ENCODE peak calls at places on chromosomes 6 and 20, in nine cellular contexts. One of them, this sample, is unnamed. For H3K4me1, the result is how much of the 10 kb centered on the place peaks cover.

GRCh38 chr6:19865178-19865577 is 28.0 kb downstream of the ID4 start:
- DNase-seq in neuronal stem cell: no peak
- DNase-seq in MM.1S: no peak
- DNase-seq in GM23248: no peak
- DNase-seq in Peyer's patch: no peak
- DNase-seq in sigmoid colon: no peak
- DNase-seq in lower lobe of right lung: no peak
- DNase-seq in effector memory CD4-positive, alpha-beta T cell: no peak
- DNase-seq in fibroblast of lung: no peak
- DNase-seq in this sample: no peak

GRCh38 chr6:106685833-106686232 is 56.5 kb downstream of the QRSL1 start:
- DNase-seq in neuronal stem cell: no peak
- DNase-seq in lower lobe of right lung: no peak
- DNase-seq in MM.1S: no peak
- DNase-seq in sigmoid colon: no peak
- DNase-seq in Peyer's patch: no peak
- DNase-seq in effector memory CD4-positive, alpha-beta T cell: no peak
- DNase-seq in GM23248: peak
- DNase-seq in fibroblast of lung: peak
- DNase-seq in this sample: no peak

GRCh38 chr6:56347526-56347925 is 100.1 kb upstream of the COL21A1 start:
- DNase-seq in effector memory CD4-positive, alpha-beta T cell: no peak
- DNase-seq in Peyer's patch: no peak
- DNase-seq in MM.1S: no peak
- DNase-seq in GM23248: peak
- DNase-seq in fibroblast of lung: peak
- DNase-seq in lower lobe of right lung: no peak
- DNase-seq in sigmoid colon: no peak
- DNase-seq in neuronal stem cell: no peak
- DNase-seq in this sample: no peak

GRCh38 chr6:89951574-89952360 is 57.5 kb downstream of the GJA10 start:
- DNase-seq in neuronal stem cell: no peak
- DNase-seq in GM23248: no peak
- DNase-seq in sigmoid colon: no peak
- DNase-seq in MM.1S: no peak
- DNase-seq in effector memory CD4-positive, alpha-beta T cell: no peak
- DNase-seq in fibroblast of lung: peak
- DNase-seq in lower lobe of right lung: no peak
- DNase-seq in Peyer's patch: no peak
- DNase-seq in this sample: peak

GRCh38 chr6:49551866-49552129 is 1.3 kb downstream of the C6orf141 start:
- DNase-seq in sigmoid colon: no peak
- DNase-seq in Peyer's patch: no peak
- DNase-seq in neuronal stem cell: no peak
- DNase-seq in GM23248: no peak
- DNase-seq in lower lobe of right lung: no peak
- DNase-seq in fibroblast of lung: no peak
- DNase-seq in effector memory CD4-positive, alpha-beta T cell: no peak
- DNase-seq in MM.1S: peak
- DNase-seq in this sample: no peak

GRCh38 chr6:157223021-157223430 is 100.3 kb downstream of the TMEM242 start:
- DNase-seq in effector memory CD4-positive, alpha-beta T cell: no peak
- DNase-seq in sigmoid colon: no peak
- DNase-seq in fibroblast of lung: no peak
- DNase-seq in MM.1S: no peak
- DNase-seq in GM23248: peak
- DNase-seq in neuronal stem cell: no peak
- DNase-seq in Peyer's patch: no peak
- DNase-seq in lower lobe of right lung: no peak
- DNase-seq in this sample: no peak

GRCh38 chr6:31713991-31714684 is 1.0 kb upstream of the LY6G6D start:
- DNase-seq in effector memory CD4-positive, alpha-beta T cell: no peak
- DNase-seq in neuronal stem cell: peak
- DNase-seq in sigmoid colon: no peak
- DNase-seq in GM23248: no peak
- DNase-seq in lower lobe of right lung: no peak
- DNase-seq in MM.1S: no peak
- DNase-seq in fibroblast of lung: no peak
- DNase-seq in Peyer's patch: no peak
- DNase-seq in this sample: no peak

GRCh38 chr6:16918586-16918985 is 157.3 kb upstream of the ATXN1 start:
- DNase-seq in Peyer's patch: no peak
- DNase-seq in neuronal stem cell: no peak
- DNase-seq in lower lobe of right lung: no peak
- DNase-seq in sigmoid colon: no peak
- DNase-seq in effector memory CD4-positive, alpha-beta T cell: no peak
- DNase-seq in MM.1S: no peak
- DNase-seq in fibroblast of lung: no peak
- DNase-seq in GM23248: no peak
- DNase-seq in this sample: no peak

GRCh38 chr20:53582574-53583351 is 10.9 kb downstream of the ZNF217 start:
- DNase-seq in fibroblast of lung: peak
- DNase-seq in effector memory CD4-positive, alpha-beta T cell: peak
- DNase-seq in sigmoid colon: peak
- DNase-seq in MM.1S: no peak
- DNase-seq in neuronal stem cell: no peak
- DNase-seq in GM23248: peak
- DNase-seq in lower lobe of right lung: no peak
- DNase-seq in Peyer's patch: no peak
- DNase-seq in this sample: no peak

GRCh38 chr20:34553366-34553867 is 5.1 kb upstream of the MAP1LC3A start:
- DNase-seq in Peyer's patch: no peak
- DNase-seq in MM.1S: no peak
- DNase-seq in neuronal stem cell: no peak
- DNase-seq in effector memory CD4-positive, alpha-beta T cell: no peak
- DNase-seq in lower lobe of right lung: peak
- DNase-seq in fibroblast of lung: peak
- DNase-seq in sigmoid colon: no peak
- DNase-seq in GM23248: no peak
- DNase-seq in this sample: peak

GRCh38 chr20:32287231-32287638 is 9.8 kb downstream of the KIF3B start:
- DNase-seq in GM23248: no peak
- DNase-seq in effector memory CD4-positive, alpha-beta T cell: no peak
- DNase-seq in MM.1S: no peak
- DNase-seq in fibroblast of lung: no peak
- DNase-seq in Peyer's patch: no peak
- DNase-seq in sigmoid colon: no peak
- DNase-seq in lower lobe of right lung: no peak
- DNase-seq in neuronal stem cell: no peak
- DNase-seq in this sample: no peak

GRCh38 chr20:32288225-32288849 is 10.9 kb downstream of the KIF3B start:
- DNase-seq in lower lobe of right lung: no peak
- DNase-seq in GM23248: no peak
- DNase-seq in fibroblast of lung: no peak
- DNase-seq in neuronal stem cell: no peak
- DNase-seq in Peyer's patch: no peak
- DNase-seq in effector memory CD4-positive, alpha-beta T cell: no peak
- DNase-seq in MM.1S: no peak
- DNase-seq in sigmoid colon: no peak
- DNase-seq in this sample: no peak

GRCh38 chr20:32291166-32291565 is 13.7 kb downstream of the KIF3B start:
- DNase-seq in effector memory CD4-positive, alpha-beta T cell: no peak
- DNase-seq in lower lobe of right lung: no peak
- DNase-seq in GM23248: no peak
- DNase-seq in neuronal stem cell: no peak
- DNase-seq in Peyer's patch: no peak
- DNase-seq in MM.1S: no peak
- DNase-seq in sigmoid colon: no peak
- DNase-seq in fibroblast of lung: no peak
- DNase-seq in this sample: no peak

GRCh38 chr20:32292548-32292947 is 15.1 kb downstream of the KIF3B start:
- DNase-seq in GM23248: no peak
- DNase-seq in sigmoid colon: no peak
- DNase-seq in fibroblast of lung: no peak
- DNase-seq in neuronal stem cell: no peak
- DNase-seq in MM.1S: no peak
- DNase-seq in effector memory CD4-positive, alpha-beta T cell: no peak
- DNase-seq in Peyer's patch: no peak
- DNase-seq in lower lobe of right lung: no peak
- DNase-seq in this sample: no peak

DNA sequence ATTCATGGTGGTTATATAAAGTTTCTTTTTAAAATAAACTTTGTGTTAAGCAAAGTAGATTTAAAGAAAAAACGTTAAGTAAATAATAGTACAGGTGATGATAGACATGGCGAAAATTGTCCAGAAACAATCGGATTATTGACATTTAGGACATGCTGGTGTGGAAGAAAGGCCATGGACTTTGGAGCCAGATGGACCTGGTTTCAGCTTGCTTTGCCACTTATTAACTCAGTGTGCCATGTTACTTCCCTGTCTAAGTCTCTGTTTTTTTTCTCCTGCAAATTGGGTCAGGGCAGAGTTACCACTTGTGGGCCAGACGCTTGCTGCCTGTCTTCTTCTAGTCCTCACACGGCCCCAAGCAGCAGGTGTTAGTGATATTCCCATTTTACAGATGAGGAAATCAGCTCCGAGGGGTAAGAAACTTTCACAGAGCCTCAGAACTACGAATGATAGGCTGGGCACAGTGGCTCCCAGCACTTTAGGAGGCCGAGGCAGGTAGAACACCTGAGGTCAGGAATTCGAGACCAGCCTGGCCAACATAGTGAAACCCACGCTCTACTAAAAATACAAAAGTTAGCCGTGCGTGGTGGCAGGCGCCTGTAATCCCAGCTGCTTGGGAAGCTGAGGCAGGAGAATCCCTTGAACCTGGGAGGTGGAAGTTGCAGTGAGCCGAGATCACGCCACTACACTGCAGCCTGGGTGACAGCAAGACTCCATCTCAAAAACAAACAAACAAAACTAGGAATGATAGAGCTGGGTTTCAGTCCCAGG is 12.4 kb downstream of the KIF3B start:
- DNase-seq in neuronal stem cell: no peak
- DNase-seq in sigmoid colon: no peak
- DNase-seq in GM23248: no peak
- DNase-seq in fibroblast of lung: no peak
- DNase-seq in MM.1S: no peak
- DNase-seq in Peyer's patch: peak
- DNase-seq in lower lobe of right lung: no peak
- DNase-seq in effector memory CD4-positive, alpha-beta T cell: no peak
- DNase-seq in this sample: peak
- H3K4me1 ChIP-seq in neuronal stem cell: under half
- H3K4me1 ChIP-seq in sigmoid colon: under half
- H3K4me1 ChIP-seq in GM23248: under half
- H3K4me1 ChIP-seq in fibroblast of lung: under half
- H3K4me1 ChIP-seq in MM.1S: under half
- H3K4me1 ChIP-seq in Peyer's patch: under half
- H3K4me1 ChIP-seq in lower lobe of right lung: under half
- H3K4me1 ChIP-seq in effector memory CD4-positive, alpha-beta T cell: under half
- H3K4me1 ChIP-seq in this sample: under half

GRCh38 chr6:137824502-137824879 is 42.6 kb upstream of the TNFAIP3 start:
- DNase-seq in lower lobe of right lung: no peak
- DNase-seq in fibroblast of lung: no peak
- DNase-seq in neuronal stem cell: no peak
- DNase-seq in effector memory CD4-positive, alpha-beta T cell: no peak
- DNase-seq in sigmoid colon: no peak
- DNase-seq in Peyer's patch: no peak
- DNase-seq in GM23248: no peak
- DNase-seq in MM.1S: no peak
- DNase-seq in this sample: no peak
- H3K4me3 ChIP-seq in lower lobe of right lung: no peak
- H3K4me3 ChIP-seq in fibroblast of lung: no peak
- H3K4me3 ChIP-seq in neuronal stem cell: no peak
- H3K4me3 ChIP-seq in effector memory CD4-positive, alpha-beta T cell: no peak
- H3K4me3 ChIP-seq in sigmoid colon: no peak
- H3K4me3 ChIP-seq in Peyer's patch: no peak
- H3K4me3 ChIP-seq in GM23248: no peak
- H3K4me3 ChIP-seq in MM.1S: no peak
- H3K4me3 ChIP-seq in this sample: no peak

GRCh38 chr20:58988565-58988882 is 7.5 kb downstream of the NELFCD start:
- DNase-seq in lower lobe of right lung: no peak
- DNase-seq in sigmoid colon: peak
- DNase-seq in fibroblast of lung: no peak
- DNase-seq in neuronal stem cell: no peak
- DNase-seq in MM.1S: no peak
- DNase-seq in effector memory CD4-positive, alpha-beta T cell: no peak
- DNase-seq in Peyer's patch: no peak
- DNase-seq in GM23248: no peak
- DNase-seq in this sample: peak

GRCh38 chr20:58985656-58986055 is 4.6 kb downstream of the NELFCD start:
- DNase-seq in GM23248: peak
- DNase-seq in effector memory CD4-positive, alpha-beta T cell: no peak
- DNase-seq in neuronal stem cell: no peak
- DNase-seq in lower lobe of right lung: no peak
- DNase-seq in sigmoid colon: peak
- DNase-seq in MM.1S: no peak
- DNase-seq in Peyer's patch: no peak
- DNase-seq in fibroblast of lung: no peak
- DNase-seq in this sample: no peak

GRCh38 chr20:58987790-58988564 is 6.9 kb downstream of the NELFCD start:
- DNase-seq in fibroblast of lung: no peak
- DNase-seq in neuronal stem cell: no peak
- DNase-seq in Peyer's patch: no peak
- DNase-seq in lower lobe of right lung: no peak
- DNase-seq in effector memory CD4-positive, alpha-beta T cell: no peak
- DNase-seq in GM23248: no peak
- DNase-seq in sigmoid colon: peak
- DNase-seq in MM.1S: no peak
- DNase-seq in this sample: no peak

GRCh38 chr20:58986286-58986967 is 5.4 kb downstream of the NELFCD start:
- DNase-seq in lower lobe of right lung: no peak
- DNase-seq in GM23248: no peak
- DNase-seq in neuronal stem cell: no peak
- DNase-seq in effector memory CD4-positive, alpha-beta T cell: no peak
- DNase-seq in sigmoid colon: peak
- DNase-seq in Peyer's patch: no peak
- DNase-seq in fibroblast of lung: no peak
- DNase-seq in MM.1S: no peak
- DNase-seq in this sample: no peak

DNA sequence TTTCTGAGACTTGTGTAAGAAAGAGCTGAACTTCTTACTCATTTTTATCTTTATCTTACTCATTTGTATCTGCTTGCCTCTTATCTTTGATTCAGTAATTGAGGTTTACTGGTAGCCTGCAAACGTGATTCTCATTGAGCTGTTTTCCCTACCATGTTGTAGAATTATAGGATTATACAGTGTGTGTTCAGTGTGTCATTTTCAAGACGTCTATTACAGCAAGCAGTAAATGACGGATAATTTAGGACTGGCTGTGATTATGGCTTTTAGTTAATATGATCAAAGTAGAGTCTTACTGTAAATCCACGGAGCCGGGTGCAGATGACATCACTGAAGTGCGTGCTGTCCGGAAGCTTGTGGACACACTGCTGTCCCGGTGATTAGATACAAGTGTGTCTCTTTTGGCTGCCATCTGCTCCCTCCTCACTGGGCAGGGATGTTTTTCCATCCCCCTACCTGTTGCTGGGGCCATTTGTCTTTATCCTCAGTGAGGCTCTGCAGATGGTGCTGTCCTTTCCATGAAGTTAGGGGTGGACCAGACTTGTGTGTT is 6.0 kb downstream of the NELFCD start:
- DNase-seq in Peyer's patch: no peak
- DNase-seq in neuronal stem cell: no peak
- DNase-seq in GM23248: no peak
- DNase-seq in sigmoid colon: peak
- DNase-seq in lower lobe of right lung: no peak
- DNase-seq in fibroblast of lung: no peak
- DNase-seq in MM.1S: no peak
- DNase-seq in effector memory CD4-positive, alpha-beta T cell: no peak
- DNase-seq in this sample: peak
- H3K4me1 ChIP-seq in Peyer's patch: under half
- H3K4me1 ChIP-seq in neuronal stem cell: under half
- H3K4me1 ChIP-seq in GM23248: under half
- H3K4me1 ChIP-seq in sigmoid colon: under half
- H3K4me1 ChIP-seq in lower lobe of right lung: under half
- H3K4me1 ChIP-seq in fibroblast of lung: under half
- H3K4me1 ChIP-seq in MM.1S: under half
- H3K4me1 ChIP-seq in effector memory CD4-positive, alpha-beta T cell: under half
- H3K4me1 ChIP-seq in this sample: under half

GRCh38 chr6:159104163-159104885 is 59.5 kb upstream of the TAGAP start:
- DNase-seq in Peyer's patch: peak
- DNase-seq in effector memory CD4-positive, alpha-beta T cell: peak
- DNase-seq in sigmoid colon: peak
- DNase-seq in fibroblast of lung: peak
- DNase-seq in lower lobe of right lung: peak
- DNase-seq in neuronal stem cell: peak
- DNase-seq in GM23248: peak
- DNase-seq in MM.1S: peak
- DNase-seq in this sample: peak
- H3K4me3 ChIP-seq in Peyer's patch: no peak
- H3K4me3 ChIP-seq in effector memory CD4-positive, alpha-beta T cell: no peak
- H3K4me3 ChIP-seq in sigmoid colon: no peak
- H3K4me3 ChIP-seq in fibroblast of lung: no peak
- H3K4me3 ChIP-seq in lower lobe of right lung: no peak
- H3K4me3 ChIP-seq in neuronal stem cell: no peak
- H3K4me3 ChIP-seq in GM23248: no peak
- H3K4me3 ChIP-seq in MM.1S: no peak
- H3K4me3 ChIP-seq in this sample: no peak

This sample was measured in right lobe of liver.